ENCODE peak calls at places on chromosome 22, in six cellular contexts. W is prostate gland, B is PC-9, U is A172, A is AG20443, C is NCI-H1694. G is an unnamed sample.

GRCh38 chr22:17443413-17444203 is 74.3 kb downstream of the CECR2 start:
- DNase-seq in W (no peak), B (no peak), U (no peak), A (no peak), C (no peak), G (no peak)

GRCh38 chr22:47204002-47204979 is 441.8 kb downstream of the TBC1D22A start:
- DNase-seq in W (no peak), B (no peak), U (no peak), A (peak), C (no peak), G (no peak)

GRCh38 chr22:46352691-46353386 is 17.3 kb downstream of the TRMU start:
- DNase-seq in W (peak), B (peak), U (peak), A (no peak), C (peak), G (no peak)

GRCh38 chr22:41398921-41399320 is 17.2 kb downstream of the TEF start:
- DNase-seq in W (no peak), B (no peak), U (no peak), A (no peak), C (no peak), G (no peak)

GRCh38 chr22:44878483-44879300 is 126.3 kb downstream of the ARHGAP8 start:
- DNase-seq in W (no peak), B (no peak), U (no peak), A (no peak), C (no peak), G (no peak)

GRCh38 chr22:32327596-32328171 is 30.0 kb upstream of the RFPL3 start:
- DNase-seq in W (no peak), B (no peak), U (no peak), A (no peak), C (no peak), G (no peak)

GRCh38 chr22:45485271-45485670 is 17.4 kb upstream of the FBLN1 start:
- DNase-seq in W (no peak), B (no peak), U (no peak), A (no peak), C (no peak), G (no peak)

GRCh38 chr22:18970180-18970947 is 34.3 kb upstream of the PRODH start:
- DNase-seq in W (no peak), B (no peak), U (no peak), A (peak), C (no peak), G (no peak)

GRCh38 chr22:31816750-31817149 is 62.9 kb downstream of the DEPDC5 start:
- DNase-seq in W (no peak), B (no peak), U (no peak), A (no peak), C (no peak), G (no peak)

GRCh38 chr22:37491106-37491505 is 4.9 kb upstream of the MFNG start:
- DNase-seq in W (no peak), B (no peak), U (no peak), A (no peak), C (no peak), G (no peak)

GRCh38 chr22:17265649-17266248 is 46.5 kb upstream of the ADA2 start:
- DNase-seq in W (no peak), B (no peak), U (no peak), A (no peak), C (no peak), G (no peak)

GRCh38 chr22:33035276-33035863 is 22.8 kb downstream of the SYN3 start:
- DNase-seq in W (no peak), B (no peak), U (no peak), A (no peak), C (no peak), G (no peak)

GRCh38 chr22:24379536-24379935 is 47.9 kb upstream of the ADORA2A start:
- DNase-seq in W (no peak), B (no peak), U (no peak), A (no peak), C (no peak), G (peak)

GRCh38 chr22:27879923-27880322 is 39.1 kb downstream of the PITPNB start:
- DNase-seq in W (no peak), B (no peak), U (peak), A (peak), C (peak), G (peak)

GRCh38 chr22:44085743-44086741 is 61.9 kb downstream of the PARVB start:
- DNase-seq in W (peak), B (peak), U (peak), A (peak), C (peak), G (peak)

GRCh38 chr22:31891366-31892079 is 52.8 kb upstream of the YWHAH start:
- DNase-seq in W (no peak), B (no peak), U (peak), A (no peak), C (no peak), G (no peak)

GRCh38 chr22:49765951-49766350 is 61.7 kb downstream of the BRD1 start:
- DNase-seq in W (no peak), B (no peak), U (no peak), A (no peak), C (no peak), G (no peak)

GRCh38 chr22:27238935-27239510 is 562.5 kb downstream of the MN1 start:
- DNase-seq in W (no peak), B (peak), U (peak), A (peak), C (peak), G (no peak)

GRCh38 chr22:23431337-23432072 is 148.6 kb downstream of the IGLL1 start:
- DNase-seq in W (no peak), B (no peak), U (peak), A (no peak), C (no peak), G (no peak)

GRCh38 chr22:30078320-30079311 is 1.6 kb upstream of the HORMAD2 start:
- DNase-seq in W (no peak), B (no peak), U (no peak), A (no peak), C (no peak), G (peak)

GRCh38 chr22:30265851-30266444 is 703 bp downstream of the OSM start:
- DNase-seq in W (no peak), B (no peak), U (no peak), A (no peak), C (no peak), G (peak)

GRCh38 chr22:19722175-19722914 is 994 bp upstream of the GP1BB start:
- DNase-seq in W (no peak), B (no peak), U (no peak), A (no peak), C (no peak), G (no peak)

GRCh38 chr22:46078241-46079092 is 71.9 kb upstream of the PPARA start:
- DNase-seq in W (peak), B (no peak), U (no peak), A (peak), C (no peak), G (no peak)

GRCh38 chr22:35375031-35375430 is 5.9 kb upstream of the HMOX1 start:
- DNase-seq in W (no peak), B (no peak), U (no peak), A (no peak), C (no peak), G (no peak)

GRCh38 chr22:23325183-23325582 is 144.9 kb downstream of the BCR start:
- DNase-seq in W (no peak), B (no peak), U (no peak), A (no peak), C (no peak), G (no peak)

GRCh38 chr22:39237276-39238123 is 7.3 kb downstream of the PDGFB start:
- DNase-seq in W (peak), B (no peak), U (no peak), A (no peak), C (no peak), G (no peak)

GRCh38 chr22:35606916-35607315 is 10.2 kb downstream of the MB start:
- DNase-seq in W (no peak), B (no peak), U (no peak), A (no peak), C (no peak), G (no peak)

GRCh38 chr22:24028533-24028932 is 17.4 kb downstream of the CABIN1 start:
- DNase-seq in W (no peak), B (no peak), U (no peak), A (no peak), C (no peak), G (no peak)

GRCh38 chr22:23183107-23183698 is 2.9 kb downstream of the BCR start:
- DNase-seq in W (peak), B (peak), U (peak), A (peak), C (no peak), G (no peak)

GRCh38 chr22:36197601-36198146 is 3.9 kb downstream of the APOL4 start:
- DNase-seq in W (no peak), B (no peak), U (peak), A (no peak), C (no peak), G (peak)

GRCh38 chr22:46031965-46032851 is 55.2 kb upstream of the WNT7B start:
- DNase-seq in W (no peak), B (no peak), U (no peak), A (no peak), C (no peak), G (no peak)

GRCh38 chr22:20093437-20093836 is 13.4 kb downstream of the DGCR8 start:
- DNase-seq in W (peak), B (no peak), U (no peak), A (no peak), C (no peak), G (no peak)

GRCh38 chr22:20959578-20960461 is 7.2 kb upstream of the AIFM3 start:
- DNase-seq in W (no peak), B (no peak), U (no peak), A (no peak), C (no peak), G (no peak)

GRCh38 chr22:37237371-37238268 is 6.4 kb downstream of the RAC2 start:
- DNase-seq in W (no peak), B (no peak), U (peak), A (peak), C (no peak), G (no peak)

GRCh38 chr22:37310075-37310606 is 27.8 kb downstream of the CYTH4 start:
- DNase-seq in W (no peak), B (no peak), U (no peak), A (no peak), C (no peak), G (no peak)

GRCh38 chr22:20206709-20207215 is 55.9 kb upstream of the CCDC188 start:
- DNase-seq in W (no peak), B (peak), U (peak), A (peak), C (no peak), G (peak)